ENCODE peak calls at places on chromosomes 13 and 19, in four cellular contexts. One of them, this sample, is unnamed.
A peak's percentile ranks its signal among the peaks of the same experiment; 100 is the strongest.

GRCh38 chr13:36370108-36370429 is 23.9 kb upstream of the SPART start:
- DNase-seq in adrenal gland: no peak
- DNase-seq in sigmoid colon: no peak
- DNase-seq in stomach: no peak
- DNase-seq in this sample: no peak

GRCh38 chr13:46624821-46625220 is 71.9 kb downstream of the LRCH1 start:
- DNase-seq in adrenal gland: no peak
- DNase-seq in stomach: no peak
- DNase-seq in sigmoid colon: no peak
- DNase-seq in this sample: no peak

GRCh38 chr19:38388310-38389100 is at the start of gene SPRED3:
- DNase-seq in stomach: peak; percentile 42
- DNase-seq in sigmoid colon: no peak
- DNase-seq in adrenal gland: peak; percentile 45
- DNase-seq in this sample: peak; percentile 82

GRCh38 chr13:50124536-50125305 is 109.5 kb downstream of the KCNRG start:
- DNase-seq in stomach: peak; percentile 97
- DNase-seq in sigmoid colon: peak; percentile 100
- DNase-seq in adrenal gland: peak; percentile 97
- DNase-seq in this sample: peak; percentile 82

GRCh38 chr13:99980201-99981114 is 1.1 kb upstream of the ZIC2 start:
- DNase-seq in adrenal gland: peak; percentile 69
- DNase-seq in stomach: peak; percentile 69
- DNase-seq in sigmoid colon: no peak
- DNase-seq in this sample: peak; percentile 96

GRCh38 chr19:5627395-5627904 is 4.6 kb downstream of the SAFB start:
- DNase-seq in adrenal gland: peak; percentile 46
- DNase-seq in sigmoid colon: peak; percentile 75
- DNase-seq in stomach: peak; percentile 39
- DNase-seq in this sample: no peak

GRCh38 chr13:20136781-20137703 is 23.8 kb downstream of the GJA3 start:
- DNase-seq in adrenal gland: no peak
- DNase-seq in stomach: peak; percentile 59
- DNase-seq in sigmoid colon: peak; percentile 32
- DNase-seq in this sample: no peak

GRCh38 chr13:46057251-46058015 is 4.9 kb upstream of the ZC3H13 start:
- DNase-seq in adrenal gland: no peak
- DNase-seq in sigmoid colon: no peak
- DNase-seq in stomach: no peak
- DNase-seq in this sample: no peak

GRCh38 chr19:22199171-22199570 is 2.4 kb upstream of the ZNF676 start:
- DNase-seq in adrenal gland: no peak
- DNase-seq in sigmoid colon: no peak
- DNase-seq in stomach: no peak
- DNase-seq in this sample: no peak

GRCh38 chr19:15297416-15298224 is 34.7 kb downstream of the BRD4 start:
- DNase-seq in sigmoid colon: no peak
- DNase-seq in adrenal gland: no peak
- DNase-seq in stomach: no peak
- DNase-seq in this sample: no peak

GRCh38 chr19:12485571-12485970 is 955 bp upstream of the ZNF709 start:
- DNase-seq in stomach: no peak
- DNase-seq in adrenal gland: no peak
- DNase-seq in sigmoid colon: no peak
- DNase-seq in this sample: no peak

GRCh38 chr19:5880604-5881078 is 10.3 kb upstream of the FUT5 start:
- DNase-seq in sigmoid colon: peak; percentile 97
- DNase-seq in adrenal gland: no peak
- DNase-seq in stomach: no peak
- DNase-seq in this sample: no peak

GRCh38 chr13:45538382-45538781 is 73.6 kb downstream of the COG3 start:
- DNase-seq in adrenal gland: no peak
- DNase-seq in sigmoid colon: no peak
- DNase-seq in stomach: no peak
- DNase-seq in this sample: no peak

GRCh38 chr19:13920940-13921744 is 15.1 kb downstream of the CC2D1A start:
- DNase-seq in stomach: no peak
- DNase-seq in adrenal gland: no peak
- DNase-seq in sigmoid colon: no peak
- DNase-seq in this sample: peak; percentile 56

GRCh38 chr19:12899891-12900518 is 9.0 kb downstream of the GCDH start:
- DNase-seq in stomach: no peak
- DNase-seq in adrenal gland: no peak
- DNase-seq in sigmoid colon: no peak
- DNase-seq in this sample: no peak

GRCh38 chr19:48962849-48963165 is 2.3 kb upstream of the FTL start:
- DNase-seq in sigmoid colon: no peak
- DNase-seq in adrenal gland: no peak
- DNase-seq in stomach: no peak
- DNase-seq in this sample: no peak
- TF ChIP-seq POLR2A in sigmoid colon: no peak
- TF ChIP-seq POLR2A in adrenal gland: no peak
- TF ChIP-seq POLR2A in stomach: no peak
- TF ChIP-seq POLR2A in this sample: no peak

GRCh38 chr13:113836917-113837553 is 26.8 kb downstream of the GAS6 start:
- DNase-seq in adrenal gland: peak; percentile 74
- DNase-seq in sigmoid colon: peak; percentile 88
- DNase-seq in stomach: peak; percentile 66
- DNase-seq in this sample: peak; percentile 71
- TF ChIP-seq POLR2A in adrenal gland: peak; percentile 26
- TF ChIP-seq POLR2A in sigmoid colon: no peak
- TF ChIP-seq POLR2A in stomach: no peak
- TF ChIP-seq POLR2A in this sample: no peak

GRCh38 chr19:4328243-4328990 is 10.2 kb downstream of the STAP2 start:
- DNase-seq in adrenal gland: peak; percentile 98
- DNase-seq in stomach: peak; percentile 96
- DNase-seq in sigmoid colon: peak; percentile 99
- DNase-seq in this sample: peak; percentile 88
- TF ChIP-seq POLR2A in adrenal gland: peak; percentile 26
- TF ChIP-seq POLR2A in stomach: no peak
- TF ChIP-seq POLR2A in sigmoid colon: no peak
- TF ChIP-seq POLR2A in this sample: peak; percentile 71

GRCh38 chr19:29212614-29213573 is at the start of gene UQCRFS1:
- DNase-seq in sigmoid colon: peak; percentile 97
- DNase-seq in adrenal gland: peak; percentile 95
- DNase-seq in stomach: peak; percentile 96
- DNase-seq in this sample: peak; percentile 97
- TF ChIP-seq POLR2A in sigmoid colon: peak; percentile 66
- TF ChIP-seq POLR2A in adrenal gland: peak; percentile 96
- TF ChIP-seq POLR2A in stomach: no peak
- TF ChIP-seq POLR2A in this sample: peak; percentile 85

DNA sequence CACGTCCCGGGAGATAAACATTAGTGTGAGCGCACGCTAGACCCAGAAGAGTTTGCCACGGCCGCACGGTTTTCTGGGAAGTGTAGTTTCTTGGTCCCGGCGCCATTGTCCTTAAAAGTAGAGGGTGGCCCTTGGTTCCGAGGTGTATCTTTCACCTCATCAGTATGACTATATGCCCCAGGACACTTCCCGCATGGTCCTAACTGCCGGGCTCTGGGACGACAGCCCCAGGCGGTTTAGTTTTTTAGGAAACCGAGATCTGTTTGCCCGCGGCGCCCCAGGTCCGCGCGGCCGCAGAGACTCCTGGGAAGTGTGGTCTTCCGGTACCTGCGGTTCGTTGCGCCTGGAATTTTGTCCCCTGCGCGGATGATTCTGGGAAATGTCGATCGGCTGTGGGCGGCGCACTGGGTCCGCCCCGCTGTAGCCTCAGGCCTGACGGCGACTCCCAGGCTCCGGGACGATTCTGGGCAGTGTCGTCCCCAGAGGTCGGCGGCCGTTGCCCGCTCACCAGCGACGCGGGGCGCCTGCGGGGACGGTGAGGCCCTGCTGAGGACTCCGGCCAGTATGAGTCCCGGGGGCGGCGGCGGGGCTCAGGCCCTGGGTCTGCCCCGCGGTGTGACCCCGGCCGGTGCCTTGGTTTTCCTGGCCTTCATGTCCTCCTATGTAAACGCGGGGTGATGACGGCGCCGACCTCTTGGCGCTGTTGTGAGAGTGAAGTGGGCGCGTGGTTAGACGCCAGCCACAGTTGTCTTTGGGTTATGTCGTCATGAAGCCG is at the start of gene ZNF181:
- DNase-seq in adrenal gland: peak; percentile 86
- DNase-seq in stomach: peak; percentile 89
- DNase-seq in sigmoid colon: peak; percentile 94
- DNase-seq in this sample: peak; percentile 75
- TF ChIP-seq POLR2A in adrenal gland: peak; percentile 53
- TF ChIP-seq POLR2A in stomach: no peak
- TF ChIP-seq POLR2A in sigmoid colon: peak; percentile 43
- TF ChIP-seq POLR2A in this sample: peak; percentile 81

DNA sequence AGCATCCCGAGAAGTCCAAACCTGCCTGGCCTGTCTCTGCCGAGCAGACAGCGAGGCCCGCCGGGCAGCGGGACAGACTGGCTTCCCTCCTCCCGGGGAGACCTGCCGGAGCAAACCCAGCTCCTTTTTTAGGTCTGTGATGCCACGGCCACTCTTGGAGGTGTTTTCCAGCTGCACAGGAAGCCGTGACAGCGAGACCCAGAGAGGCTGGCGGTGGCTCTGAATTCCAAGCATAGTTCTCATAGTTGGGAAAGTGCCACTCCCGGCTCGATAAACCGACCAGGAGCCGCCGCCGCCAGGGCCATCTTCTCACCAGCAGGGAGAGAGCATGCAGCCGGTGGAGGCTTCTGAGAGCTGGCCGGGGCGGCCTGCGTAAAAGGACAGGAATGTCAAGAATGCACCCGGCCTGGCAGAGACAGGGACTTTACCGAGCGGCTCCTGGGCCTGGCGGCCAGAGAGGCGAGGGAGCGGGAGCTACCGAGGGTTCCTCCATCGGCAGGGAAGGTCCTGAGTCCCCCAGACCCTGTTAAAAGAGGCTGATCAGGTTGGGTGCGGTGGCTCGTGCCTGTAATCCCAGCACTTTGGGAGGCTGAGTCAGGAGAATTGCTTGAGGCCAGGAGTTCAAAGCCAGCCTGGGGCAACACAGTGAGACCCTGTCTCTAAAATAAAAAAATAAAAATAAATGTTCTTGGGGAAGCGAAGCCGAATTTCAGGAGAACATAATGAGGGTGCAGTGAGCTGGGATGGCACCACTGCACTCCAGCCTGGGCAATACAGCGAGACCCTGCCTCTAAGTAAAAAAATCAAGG is 64.9 kb downstream of the GADD45B start:
- DNase-seq in stomach: peak; percentile 89
- DNase-seq in sigmoid colon: peak; percentile 98
- DNase-seq in adrenal gland: no peak
- DNase-seq in this sample: peak; percentile 92
- TF ChIP-seq POLR2A in stomach: no peak
- TF ChIP-seq POLR2A in sigmoid colon: no peak
- TF ChIP-seq POLR2A in adrenal gland: peak; percentile 60
- TF ChIP-seq POLR2A in this sample: peak; percentile 43

DNA sequence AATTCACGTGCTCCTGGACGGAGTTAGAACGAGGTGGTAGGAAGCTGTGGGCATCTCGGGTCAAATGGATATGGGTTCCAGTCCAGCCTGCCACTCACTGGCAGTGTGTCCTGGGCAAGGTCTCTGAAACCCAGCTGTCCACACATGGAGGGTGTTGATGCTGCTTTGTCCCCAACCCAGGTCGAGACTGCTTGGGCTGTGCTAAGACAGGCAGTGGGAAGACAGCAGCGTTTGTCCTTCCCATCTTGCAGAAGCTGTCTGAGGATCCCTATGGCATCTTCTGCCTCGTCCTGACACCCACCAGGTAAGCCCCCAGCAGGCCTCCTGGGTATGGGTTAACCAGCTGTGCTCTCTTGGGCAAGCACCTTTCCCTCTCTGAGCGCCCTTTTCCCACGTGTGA is 885 bp downstream of the DDX49 start:
- DNase-seq in stomach: no peak
- DNase-seq in sigmoid colon: no peak
- DNase-seq in adrenal gland: no peak
- DNase-seq in this sample: no peak
- TF ChIP-seq POLR2A in stomach: no peak
- TF ChIP-seq POLR2A in sigmoid colon: no peak
- TF ChIP-seq POLR2A in adrenal gland: no peak
- TF ChIP-seq POLR2A in this sample: no peak